ENCODE peak calls at places on chromosomes 6 and 20, in nine cellular contexts. One of them, this sample, is unnamed.
A peak's percentile ranks its signal among the peaks of the same experiment; 100 is the strongest.

GRCh38 chr20:36262440-36262839 is 26.2 kb downstream of the AAR2 start:
- DNase-seq in upper lobe of right lung: no peak
- DNase-seq in NCI-H1105: no peak
- DNase-seq in activated T-cell treated with anti-CD3 and anti-CD28 coated beads, Interleukin-2, amount 50 U/mL, for 24 hours: peak; percentile 25
- DNase-seq in natural killer cell: no peak
- DNase-seq in stimulated activated CD4-positive, alpha-beta T cell treated with anti-CD3 and anti-CD28 coated beads, Interleukin-15, amount 100 ng/mL, for 1 hour: no peak
- DNase-seq in IMR-90: no peak
- DNase-seq in brain microvascular endothelial cell: no peak
- DNase-seq in endothelial cell: no peak
- DNase-seq in this sample: no peak

GRCh38 chr6:3732345-3733141 is 19.0 kb downstream of the PXDC1 start:
- DNase-seq in upper lobe of right lung: peak; percentile 83
- DNase-seq in NCI-H1105: peak; percentile 74
- DNase-seq in activated T-cell treated with anti-CD3 and anti-CD28 coated beads, Interleukin-2, amount 50 U/mL, for 24 hours: peak; percentile 75
- DNase-seq in natural killer cell: peak; percentile 56
- DNase-seq in stimulated activated CD4-positive, alpha-beta T cell treated with anti-CD3 and anti-CD28 coated beads, Interleukin-15, amount 100 ng/mL, for 1 hour: peak; percentile 26
- DNase-seq in IMR-90: peak; percentile 94
- DNase-seq in brain microvascular endothelial cell: peak; percentile 90
- DNase-seq in endothelial cell: peak; percentile 80
- DNase-seq in this sample: peak; percentile 82

GRCh38 chr6:43359381-43359780 is 10.1 kb downstream of the ZNF318 start:
- DNase-seq in upper lobe of right lung: no peak
- DNase-seq in NCI-H1105: no peak
- DNase-seq in activated T-cell treated with anti-CD3 and anti-CD28 coated beads, Interleukin-2, amount 50 U/mL, for 24 hours: no peak
- DNase-seq in natural killer cell: no peak
- DNase-seq in stimulated activated CD4-positive, alpha-beta T cell treated with anti-CD3 and anti-CD28 coated beads, Interleukin-15, amount 100 ng/mL, for 1 hour: no peak
- DNase-seq in IMR-90: peak; percentile 30
- DNase-seq in brain microvascular endothelial cell: no peak
- DNase-seq in endothelial cell: no peak
- DNase-seq in this sample: no peak

GRCh38 chr20:17896247-17896723 is 72.3 kb downstream of the SNX5 start:
- DNase-seq in upper lobe of right lung: no peak
- DNase-seq in NCI-H1105: no peak
- DNase-seq in activated T-cell treated with anti-CD3 and anti-CD28 coated beads, Interleukin-2, amount 50 U/mL, for 24 hours: no peak
- DNase-seq in natural killer cell: no peak
- DNase-seq in stimulated activated CD4-positive, alpha-beta T cell treated with anti-CD3 and anti-CD28 coated beads, Interleukin-15, amount 100 ng/mL, for 1 hour: no peak
- DNase-seq in IMR-90: no peak
- DNase-seq in brain microvascular endothelial cell: no peak
- DNase-seq in endothelial cell: peak; percentile 26
- DNase-seq in this sample: no peak

GRCh38 chr6:43283514-43283901 is 14.6 kb upstream of the SLC22A7 start:
- DNase-seq in upper lobe of right lung: no peak
- DNase-seq in NCI-H1105: no peak
- DNase-seq in activated T-cell treated with anti-CD3 and anti-CD28 coated beads, Interleukin-2, amount 50 U/mL, for 24 hours: no peak
- DNase-seq in natural killer cell: no peak
- DNase-seq in stimulated activated CD4-positive, alpha-beta T cell treated with anti-CD3 and anti-CD28 coated beads, Interleukin-15, amount 100 ng/mL, for 1 hour: no peak
- DNase-seq in IMR-90: no peak
- DNase-seq in brain microvascular endothelial cell: no peak
- DNase-seq in endothelial cell: no peak
- DNase-seq in this sample: no peak

GRCh38 chr6:109449064-109449788 is 6.3 kb downstream of the MICAL1 start:
- DNase-seq in upper lobe of right lung: no peak
- DNase-seq in NCI-H1105: no peak
- DNase-seq in activated T-cell treated with anti-CD3 and anti-CD28 coated beads, Interleukin-2, amount 50 U/mL, for 24 hours: no peak
- DNase-seq in natural killer cell: no peak
- DNase-seq in stimulated activated CD4-positive, alpha-beta T cell treated with anti-CD3 and anti-CD28 coated beads, Interleukin-15, amount 100 ng/mL, for 1 hour: no peak
- DNase-seq in IMR-90: no peak
- DNase-seq in brain microvascular endothelial cell: no peak
- DNase-seq in endothelial cell: no peak
- DNase-seq in this sample: no peak

GRCh38 chr6:110404602-110405001 is 10.8 kb downstream of the DDO start:
- DNase-seq in upper lobe of right lung: no peak
- DNase-seq in NCI-H1105: no peak
- DNase-seq in activated T-cell treated with anti-CD3 and anti-CD28 coated beads, Interleukin-2, amount 50 U/mL, for 24 hours: no peak
- DNase-seq in natural killer cell: no peak
- DNase-seq in stimulated activated CD4-positive, alpha-beta T cell treated with anti-CD3 and anti-CD28 coated beads, Interleukin-15, amount 100 ng/mL, for 1 hour: no peak
- DNase-seq in IMR-90: no peak
- DNase-seq in brain microvascular endothelial cell: no peak
- DNase-seq in endothelial cell: no peak
- DNase-seq in this sample: peak; percentile 70

GRCh38 chr6:52186480-52186879 is 305 bp downstream of the IL17A start:
- DNase-seq in upper lobe of right lung: no peak
- DNase-seq in NCI-H1105: no peak
- DNase-seq in activated T-cell treated with anti-CD3 and anti-CD28 coated beads, Interleukin-2, amount 50 U/mL, for 24 hours: no peak
- DNase-seq in natural killer cell: no peak
- DNase-seq in stimulated activated CD4-positive, alpha-beta T cell treated with anti-CD3 and anti-CD28 coated beads, Interleukin-15, amount 100 ng/mL, for 1 hour: no peak
- DNase-seq in IMR-90: no peak
- DNase-seq in brain microvascular endothelial cell: no peak
- DNase-seq in endothelial cell: no peak
- DNase-seq in this sample: no peak

GRCh38 chr20:4597215-4597614 is 124.5 kb upstream of the PRND start:
- DNase-seq in upper lobe of right lung: no peak
- DNase-seq in NCI-H1105: no peak
- DNase-seq in activated T-cell treated with anti-CD3 and anti-CD28 coated beads, Interleukin-2, amount 50 U/mL, for 24 hours: no peak
- DNase-seq in natural killer cell: no peak
- DNase-seq in stimulated activated CD4-positive, alpha-beta T cell treated with anti-CD3 and anti-CD28 coated beads, Interleukin-15, amount 100 ng/mL, for 1 hour: no peak
- DNase-seq in IMR-90: no peak
- DNase-seq in brain microvascular endothelial cell: no peak
- DNase-seq in endothelial cell: no peak
- DNase-seq in this sample: no peak

GRCh38 chr20:5770240-5770986 is 20.2 kb downstream of the SHLD1 start:
- DNase-seq in upper lobe of right lung: no peak
- DNase-seq in NCI-H1105: no peak
- DNase-seq in activated T-cell treated with anti-CD3 and anti-CD28 coated beads, Interleukin-2, amount 50 U/mL, for 24 hours: no peak
- DNase-seq in natural killer cell: no peak
- DNase-seq in stimulated activated CD4-positive, alpha-beta T cell treated with anti-CD3 and anti-CD28 coated beads, Interleukin-15, amount 100 ng/mL, for 1 hour: no peak
- DNase-seq in IMR-90: peak; percentile 27
- DNase-seq in brain microvascular endothelial cell: no peak
- DNase-seq in endothelial cell: no peak
- DNase-seq in this sample: no peak

GRCh38 chr6:104404377-104404776 is 455.3 kb downstream of the HACE1 start:
- DNase-seq in upper lobe of right lung: no peak
- DNase-seq in NCI-H1105: no peak
- DNase-seq in activated T-cell treated with anti-CD3 and anti-CD28 coated beads, Interleukin-2, amount 50 U/mL, for 24 hours: no peak
- DNase-seq in natural killer cell: no peak
- DNase-seq in stimulated activated CD4-positive, alpha-beta T cell treated with anti-CD3 and anti-CD28 coated beads, Interleukin-15, amount 100 ng/mL, for 1 hour: no peak
- DNase-seq in IMR-90: no peak
- DNase-seq in brain microvascular endothelial cell: no peak
- DNase-seq in endothelial cell: no peak
- DNase-seq in this sample: no peak

GRCh38 chr20:36157610-36158009 is 3.1 kb downstream of the EPB41L1 start:
- DNase-seq in upper lobe of right lung: no peak
- DNase-seq in NCI-H1105: no peak
- DNase-seq in activated T-cell treated with anti-CD3 and anti-CD28 coated beads, Interleukin-2, amount 50 U/mL, for 24 hours: no peak
- DNase-seq in natural killer cell: no peak
- DNase-seq in stimulated activated CD4-positive, alpha-beta T cell treated with anti-CD3 and anti-CD28 coated beads, Interleukin-15, amount 100 ng/mL, for 1 hour: no peak
- DNase-seq in IMR-90: no peak
- DNase-seq in brain microvascular endothelial cell: no peak
- DNase-seq in endothelial cell: no peak
- DNase-seq in this sample: no peak